ENCODE peak calls at places on chromosomes 11 and 22, in seven cellular contexts. One of them, this sample, is unnamed.
A peak's percentile ranks its signal among the peaks of the same experiment; 100 is the strongest.

GRCh38 chr11:88484873-88485621 is 147.5 kb upstream of the CTSC start:
- DNase-seq in NCI-H1105: peak; percentile 14
- DNase-seq in activated naive CD4-positive, alpha-beta T cell treated with Interleukin-2 at 50 U/mL for 16 hours: peak; percentile 29
- DNase-seq in fibroblast of pulmonary artery: peak; percentile 46
- DNase-seq in activated T-cell treated with anti-CD3 and anti-CD28 coated beads, Interleukin-2, amount 50 U/mL, for 72 hours: peak; percentile 45
- DNase-seq in NCI-H748 treated with DMSO at 0.1 percent for 48 hours: no peak
- DNase-seq in activated naive CD8-positive, alpha-beta T cell treated with anti-CD3 and anti-CD28 coated beads for 36 hours: peak; percentile 45
- DNase-seq in this sample: peak; percentile 68

GRCh38 chr11:27217948-27218410 is 145.0 kb downstream of the CCDC34 start:
- DNase-seq in NCI-H1105: no peak
- DNase-seq in activated naive CD4-positive, alpha-beta T cell treated with Interleukin-2 at 50 U/mL for 16 hours: no peak
- DNase-seq in fibroblast of pulmonary artery: peak; percentile 58
- DNase-seq in activated T-cell treated with anti-CD3 and anti-CD28 coated beads, Interleukin-2, amount 50 U/mL, for 72 hours: no peak
- DNase-seq in NCI-H748 treated with DMSO at 0.1 percent for 48 hours: no peak
- DNase-seq in activated naive CD8-positive, alpha-beta T cell treated with anti-CD3 and anti-CD28 coated beads for 36 hours: no peak
- DNase-seq in this sample: no peak

GRCh38 chr22:26314656-26315055 is 114.4 kb upstream of the ASPHD2 start:
- DNase-seq in NCI-H1105: no peak
- DNase-seq in activated naive CD4-positive, alpha-beta T cell treated with Interleukin-2 at 50 U/mL for 16 hours: no peak
- DNase-seq in fibroblast of pulmonary artery: no peak
- DNase-seq in activated T-cell treated with anti-CD3 and anti-CD28 coated beads, Interleukin-2, amount 50 U/mL, for 72 hours: no peak
- DNase-seq in NCI-H748 treated with DMSO at 0.1 percent for 48 hours: no peak
- DNase-seq in activated naive CD8-positive, alpha-beta T cell treated with anti-CD3 and anti-CD28 coated beads for 36 hours: no peak
- DNase-seq in this sample: no peak

GRCh38 chr11:102669664-102670063 is 35.9 kb downstream of the MMP27 start:
- DNase-seq in NCI-H1105: no peak
- DNase-seq in activated naive CD4-positive, alpha-beta T cell treated with Interleukin-2 at 50 U/mL for 16 hours: no peak
- DNase-seq in fibroblast of pulmonary artery: no peak
- DNase-seq in activated T-cell treated with anti-CD3 and anti-CD28 coated beads, Interleukin-2, amount 50 U/mL, for 72 hours: no peak
- DNase-seq in NCI-H748 treated with DMSO at 0.1 percent for 48 hours: no peak
- DNase-seq in activated naive CD8-positive, alpha-beta T cell treated with anti-CD3 and anti-CD28 coated beads for 36 hours: no peak
- DNase-seq in this sample: no peak

GRCh38 chr22:42316988-42317387 is 46.5 kb upstream of the TCF20 start:
- DNase-seq in NCI-H1105: no peak
- DNase-seq in activated naive CD4-positive, alpha-beta T cell treated with Interleukin-2 at 50 U/mL for 16 hours: peak; percentile 68
- DNase-seq in fibroblast of pulmonary artery: peak; percentile 17
- DNase-seq in activated T-cell treated with anti-CD3 and anti-CD28 coated beads, Interleukin-2, amount 50 U/mL, for 72 hours: peak; percentile 57
- DNase-seq in NCI-H748 treated with DMSO at 0.1 percent for 48 hours: no peak
- DNase-seq in activated naive CD8-positive, alpha-beta T cell treated with anti-CD3 and anti-CD28 coated beads for 36 hours: peak; percentile 65
- DNase-seq in this sample: peak; percentile 80

GRCh38 chr11:12131943-12132789 is 21.8 kb downstream of the MICAL2 start:
- DNase-seq in NCI-H1105: no peak
- DNase-seq in activated naive CD4-positive, alpha-beta T cell treated with Interleukin-2 at 50 U/mL for 16 hours: no peak
- DNase-seq in fibroblast of pulmonary artery: no peak
- DNase-seq in activated T-cell treated with anti-CD3 and anti-CD28 coated beads, Interleukin-2, amount 50 U/mL, for 72 hours: no peak
- DNase-seq in NCI-H748 treated with DMSO at 0.1 percent for 48 hours: no peak
- DNase-seq in activated naive CD8-positive, alpha-beta T cell treated with anti-CD3 and anti-CD28 coated beads for 36 hours: no peak
- DNase-seq in this sample: no peak

GRCh38 chr22:43477966-43478365 is 66.2 kb downstream of the MPPED1 start:
- DNase-seq in NCI-H1105: no peak
- DNase-seq in activated naive CD4-positive, alpha-beta T cell treated with Interleukin-2 at 50 U/mL for 16 hours: no peak
- DNase-seq in fibroblast of pulmonary artery: no peak
- DNase-seq in activated T-cell treated with anti-CD3 and anti-CD28 coated beads, Interleukin-2, amount 50 U/mL, for 72 hours: no peak
- DNase-seq in NCI-H748 treated with DMSO at 0.1 percent for 48 hours: no peak
- DNase-seq in activated naive CD8-positive, alpha-beta T cell treated with anti-CD3 and anti-CD28 coated beads for 36 hours: no peak
- DNase-seq in this sample: no peak

GRCh38 chr11:76623171-76623883 is 47.2 kb downstream of the LRRC32 start:
- DNase-seq in NCI-H1105: no peak
- DNase-seq in activated naive CD4-positive, alpha-beta T cell treated with Interleukin-2 at 50 U/mL for 16 hours: no peak
- DNase-seq in fibroblast of pulmonary artery: peak; percentile 54
- DNase-seq in activated T-cell treated with anti-CD3 and anti-CD28 coated beads, Interleukin-2, amount 50 U/mL, for 72 hours: no peak
- DNase-seq in NCI-H748 treated with DMSO at 0.1 percent for 48 hours: no peak
- DNase-seq in activated naive CD8-positive, alpha-beta T cell treated with anti-CD3 and anti-CD28 coated beads for 36 hours: no peak
- DNase-seq in this sample: no peak

GRCh38 chr11:17561466-17562001 is 14.5 kb downstream of the OTOG start:
- DNase-seq in NCI-H1105: no peak
- DNase-seq in activated naive CD4-positive, alpha-beta T cell treated with Interleukin-2 at 50 U/mL for 16 hours: no peak
- DNase-seq in fibroblast of pulmonary artery: no peak
- DNase-seq in activated T-cell treated with anti-CD3 and anti-CD28 coated beads, Interleukin-2, amount 50 U/mL, for 72 hours: no peak
- DNase-seq in NCI-H748 treated with DMSO at 0.1 percent for 48 hours: no peak
- DNase-seq in activated naive CD8-positive, alpha-beta T cell treated with anti-CD3 and anti-CD28 coated beads for 36 hours: no peak
- DNase-seq in this sample: no peak

GRCh38 chr11:78228467-78228866 is 39.7 kb downstream of the USP35 start:
- DNase-seq in NCI-H1105: peak; percentile 50
- DNase-seq in activated naive CD4-positive, alpha-beta T cell treated with Interleukin-2 at 50 U/mL for 16 hours: no peak
- DNase-seq in fibroblast of pulmonary artery: peak; percentile 75
- DNase-seq in activated T-cell treated with anti-CD3 and anti-CD28 coated beads, Interleukin-2, amount 50 U/mL, for 72 hours: peak; percentile 27
- DNase-seq in NCI-H748 treated with DMSO at 0.1 percent for 48 hours: peak; percentile 43
- DNase-seq in activated naive CD8-positive, alpha-beta T cell treated with anti-CD3 and anti-CD28 coated beads for 36 hours: no peak
- DNase-seq in this sample: peak; percentile 74

GRCh38 chr11:120563698-120564572 is 52.4 kb downstream of the GRIK4 start:
- DNase-seq in NCI-H1105: peak; percentile 88
- DNase-seq in activated naive CD4-positive, alpha-beta T cell treated with Interleukin-2 at 50 U/mL for 16 hours: no peak
- DNase-seq in fibroblast of pulmonary artery: no peak
- DNase-seq in activated T-cell treated with anti-CD3 and anti-CD28 coated beads, Interleukin-2, amount 50 U/mL, for 72 hours: no peak
- DNase-seq in NCI-H748 treated with DMSO at 0.1 percent for 48 hours: peak; percentile 56
- DNase-seq in activated naive CD8-positive, alpha-beta T cell treated with anti-CD3 and anti-CD28 coated beads for 36 hours: no peak
- DNase-seq in this sample: peak; percentile 55

GRCh38 chr11:75063732-75064314 is 32.9 kb downstream of the OR2AT4 start:
- DNase-seq in NCI-H1105: no peak
- DNase-seq in activated naive CD4-positive, alpha-beta T cell treated with Interleukin-2 at 50 U/mL for 16 hours: no peak
- DNase-seq in fibroblast of pulmonary artery: no peak
- DNase-seq in activated T-cell treated with anti-CD3 and anti-CD28 coated beads, Interleukin-2, amount 50 U/mL, for 72 hours: no peak
- DNase-seq in NCI-H748 treated with DMSO at 0.1 percent for 48 hours: no peak
- DNase-seq in activated naive CD8-positive, alpha-beta T cell treated with anti-CD3 and anti-CD28 coated beads for 36 hours: no peak
- DNase-seq in this sample: no peak

GRCh38 chr11:8267831-8268529 is 4.3 kb upstream of the LMO1 start:
- DNase-seq in NCI-H1105: peak; percentile 26
- DNase-seq in activated naive CD4-positive, alpha-beta T cell treated with Interleukin-2 at 50 U/mL for 16 hours: peak; percentile 10
- DNase-seq in fibroblast of pulmonary artery: no peak
- DNase-seq in activated T-cell treated with anti-CD3 and anti-CD28 coated beads, Interleukin-2, amount 50 U/mL, for 72 hours: peak; percentile 42
- DNase-seq in NCI-H748 treated with DMSO at 0.1 percent for 48 hours: no peak
- DNase-seq in activated naive CD8-positive, alpha-beta T cell treated with anti-CD3 and anti-CD28 coated beads for 36 hours: peak; percentile 22
- DNase-seq in this sample: no peak

GRCh38 chr11:43988040-43988793 is 45.8 kb downstream of the C11orf96 start:
- DNase-seq in NCI-H1105: no peak
- DNase-seq in activated naive CD4-positive, alpha-beta T cell treated with Interleukin-2 at 50 U/mL for 16 hours: no peak
- DNase-seq in fibroblast of pulmonary artery: peak; percentile 60
- DNase-seq in activated T-cell treated with anti-CD3 and anti-CD28 coated beads, Interleukin-2, amount 50 U/mL, for 72 hours: no peak
- DNase-seq in NCI-H748 treated with DMSO at 0.1 percent for 48 hours: no peak
- DNase-seq in activated naive CD8-positive, alpha-beta T cell treated with anti-CD3 and anti-CD28 coated beads for 36 hours: no peak
- DNase-seq in this sample: no peak

GRCh38 chr11:30511408-30511807 is 74.7 kb downstream of the MPPED2 start:
- DNase-seq in NCI-H1105: no peak
- DNase-seq in activated naive CD4-positive, alpha-beta T cell treated with Interleukin-2 at 50 U/mL for 16 hours: no peak
- DNase-seq in fibroblast of pulmonary artery: no peak
- DNase-seq in activated T-cell treated with anti-CD3 and anti-CD28 coated beads, Interleukin-2, amount 50 U/mL, for 72 hours: no peak
- DNase-seq in NCI-H748 treated with DMSO at 0.1 percent for 48 hours: no peak
- DNase-seq in activated naive CD8-positive, alpha-beta T cell treated with anti-CD3 and anti-CD28 coated beads for 36 hours: no peak
- DNase-seq in this sample: no peak

GRCh38 chr11:64028398-64029115 is 7.2 kb upstream of the FLRT1 start:
- DNase-seq in NCI-H1105: peak; percentile 71
- DNase-seq in activated naive CD4-positive, alpha-beta T cell treated with Interleukin-2 at 50 U/mL for 16 hours: no peak
- DNase-seq in fibroblast of pulmonary artery: no peak
- DNase-seq in activated T-cell treated with anti-CD3 and anti-CD28 coated beads, Interleukin-2, amount 50 U/mL, for 72 hours: no peak
- DNase-seq in NCI-H748 treated with DMSO at 0.1 percent for 48 hours: peak; percentile 27
- DNase-seq in activated naive CD8-positive, alpha-beta T cell treated with anti-CD3 and anti-CD28 coated beads for 36 hours: no peak
- DNase-seq in this sample: peak; percentile 67

GRCh38 chr11:104852811-104853210 is 45.4 kb downstream of the CASP12 start:
- DNase-seq in NCI-H1105: no peak
- DNase-seq in activated naive CD4-positive, alpha-beta T cell treated with Interleukin-2 at 50 U/mL for 16 hours: no peak
- DNase-seq in fibroblast of pulmonary artery: no peak
- DNase-seq in activated T-cell treated with anti-CD3 and anti-CD28 coated beads, Interleukin-2, amount 50 U/mL, for 72 hours: no peak
- DNase-seq in NCI-H748 treated with DMSO at 0.1 percent for 48 hours: no peak
- DNase-seq in activated naive CD8-positive, alpha-beta T cell treated with anti-CD3 and anti-CD28 coated beads for 36 hours: no peak
- DNase-seq in this sample: no peak

GRCh38 chr11:76835928-76836612 is 24.6 kb upstream of the ACER3 start:
- DNase-seq in NCI-H1105: peak; percentile 16
- DNase-seq in activated naive CD4-positive, alpha-beta T cell treated with Interleukin-2 at 50 U/mL for 16 hours: no peak
- DNase-seq in fibroblast of pulmonary artery: peak; percentile 82
- DNase-seq in activated T-cell treated with anti-CD3 and anti-CD28 coated beads, Interleukin-2, amount 50 U/mL, for 72 hours: no peak
- DNase-seq in NCI-H748 treated with DMSO at 0.1 percent for 48 hours: no peak
- DNase-seq in activated naive CD8-positive, alpha-beta T cell treated with anti-CD3 and anti-CD28 coated beads for 36 hours: no peak
- DNase-seq in this sample: peak; percentile 58

GRCh38 chr11:124896821-124897391 is 759 bp downstream of the ROBO4 start:
- DNase-seq in NCI-H1105: no peak
- DNase-seq in activated naive CD4-positive, alpha-beta T cell treated with Interleukin-2 at 50 U/mL for 16 hours: no peak
- DNase-seq in fibroblast of pulmonary artery: no peak
- DNase-seq in activated T-cell treated with anti-CD3 and anti-CD28 coated beads, Interleukin-2, amount 50 U/mL, for 72 hours: no peak
- DNase-seq in NCI-H748 treated with DMSO at 0.1 percent for 48 hours: no peak
- DNase-seq in activated naive CD8-positive, alpha-beta T cell treated with anti-CD3 and anti-CD28 coated beads for 36 hours: no peak
- DNase-seq in this sample: no peak

GRCh38 chr22:38218661-38219331 is 17.0 kb downstream of the MAFF start:
- DNase-seq in NCI-H1105: no peak
- DNase-seq in activated naive CD4-positive, alpha-beta T cell treated with Interleukin-2 at 50 U/mL for 16 hours: peak; percentile 67
- DNase-seq in fibroblast of pulmonary artery: peak; percentile 96
- DNase-seq in activated T-cell treated with anti-CD3 and anti-CD28 coated beads, Interleukin-2, amount 50 U/mL, for 72 hours: peak; percentile 63
- DNase-seq in NCI-H748 treated with DMSO at 0.1 percent for 48 hours: no peak
- DNase-seq in activated naive CD8-positive, alpha-beta T cell treated with anti-CD3 and anti-CD28 coated beads for 36 hours: peak; percentile 26
- DNase-seq in this sample: peak; percentile 73

GRCh38 chr11:132311703-132312102 is 941.3 kb downstream of the NTM start:
- DNase-seq in NCI-H1105: no peak
- DNase-seq in activated naive CD4-positive, alpha-beta T cell treated with Interleukin-2 at 50 U/mL for 16 hours: no peak
- DNase-seq in fibroblast of pulmonary artery: no peak
- DNase-seq in activated T-cell treated with anti-CD3 and anti-CD28 coated beads, Interleukin-2, amount 50 U/mL, for 72 hours: no peak
- DNase-seq in NCI-H748 treated with DMSO at 0.1 percent for 48 hours: no peak
- DNase-seq in activated naive CD8-positive, alpha-beta T cell treated with anti-CD3 and anti-CD28 coated beads for 36 hours: no peak
- DNase-seq in this sample: no peak

GRCh38 chr11:86070435-86071056 is 1.7 kb upstream of the PICALM start:
- DNase-seq in NCI-H1105: no peak
- DNase-seq in activated naive CD4-positive, alpha-beta T cell treated with Interleukin-2 at 50 U/mL for 16 hours: no peak
- DNase-seq in fibroblast of pulmonary artery: no peak
- DNase-seq in activated T-cell treated with anti-CD3 and anti-CD28 coated beads, Interleukin-2, amount 50 U/mL, for 72 hours: no peak
- DNase-seq in NCI-H748 treated with DMSO at 0.1 percent for 48 hours: no peak
- DNase-seq in activated naive CD8-positive, alpha-beta T cell treated with anti-CD3 and anti-CD28 coated beads for 36 hours: no peak
- DNase-seq in this sample: no peak

GRCh38 chr22:35835998-35836691 is 118.5 kb downstream of the APOL5 start:
- DNase-seq in NCI-H1105: peak; percentile 87
- DNase-seq in activated naive CD4-positive, alpha-beta T cell treated with Interleukin-2 at 50 U/mL for 16 hours: no peak
- DNase-seq in fibroblast of pulmonary artery: peak; percentile 90
- DNase-seq in activated T-cell treated with anti-CD3 and anti-CD28 coated beads, Interleukin-2, amount 50 U/mL, for 72 hours: no peak
- DNase-seq in NCI-H748 treated with DMSO at 0.1 percent for 48 hours: peak; percentile 33
- DNase-seq in activated naive CD8-positive, alpha-beta T cell treated with anti-CD3 and anti-CD28 coated beads for 36 hours: no peak
- DNase-seq in this sample: peak; percentile 71

GRCh38 chr11:47183969-47184368 is 2.3 kb downstream of the PACSIN3 start:
- DNase-seq in NCI-H1105: no peak
- DNase-seq in activated naive CD4-positive, alpha-beta T cell treated with Interleukin-2 at 50 U/mL for 16 hours: no peak
- DNase-seq in fibroblast of pulmonary artery: no peak
- DNase-seq in activated T-cell treated with anti-CD3 and anti-CD28 coated beads, Interleukin-2, amount 50 U/mL, for 72 hours: no peak
- DNase-seq in NCI-H748 treated with DMSO at 0.1 percent for 48 hours: no peak
- DNase-seq in activated naive CD8-positive, alpha-beta T cell treated with anti-CD3 and anti-CD28 coated beads for 36 hours: no peak
- DNase-seq in this sample: no peak

GRCh38 chr11:46380340-46381045 is 976 bp upstream of the MDK start:
- DNase-seq in NCI-H1105: peak; percentile 72
- DNase-seq in activated naive CD4-positive, alpha-beta T cell treated with Interleukin-2 at 50 U/mL for 16 hours: peak; percentile 75
- DNase-seq in fibroblast of pulmonary artery: peak; percentile 49
- DNase-seq in activated T-cell treated with anti-CD3 and anti-CD28 coated beads, Interleukin-2, amount 50 U/mL, for 72 hours: peak; percentile 79
- DNase-seq in NCI-H748 treated with DMSO at 0.1 percent for 48 hours: no peak
- DNase-seq in activated naive CD8-positive, alpha-beta T cell treated with anti-CD3 and anti-CD28 coated beads for 36 hours: peak; percentile 77
- DNase-seq in this sample: peak; percentile 77

GRCh38 chr11:67267188-67268035 is 1.1 kb downstream of the GRK2 start:
- DNase-seq in NCI-H1105: no peak
- DNase-seq in activated naive CD4-positive, alpha-beta T cell treated with Interleukin-2 at 50 U/mL for 16 hours: peak; percentile 33
- DNase-seq in fibroblast of pulmonary artery: no peak
- DNase-seq in activated T-cell treated with anti-CD3 and anti-CD28 coated beads, Interleukin-2, amount 50 U/mL, for 72 hours: no peak
- DNase-seq in NCI-H748 treated with DMSO at 0.1 percent for 48 hours: no peak
- DNase-seq in activated naive CD8-positive, alpha-beta T cell treated with anti-CD3 and anti-CD28 coated beads for 36 hours: no peak
- DNase-seq in this sample: no peak

GRCh38 chr11:4578624-4579023 is 2.9 kb upstream of the OR52I2 start:
- DNase-seq in NCI-H1105: no peak
- DNase-seq in activated naive CD4-positive, alpha-beta T cell treated with Interleukin-2 at 50 U/mL for 16 hours: no peak
- DNase-seq in fibroblast of pulmonary artery: no peak
- DNase-seq in activated T-cell treated with anti-CD3 and anti-CD28 coated beads, Interleukin-2, amount 50 U/mL, for 72 hours: no peak
- DNase-seq in NCI-H748 treated with DMSO at 0.1 percent for 48 hours: no peak
- DNase-seq in activated naive CD8-positive, alpha-beta T cell treated with anti-CD3 and anti-CD28 coated beads for 36 hours: no peak
- DNase-seq in this sample: no peak

GRCh38 chr22:41531736-41532477 is 12.4 kb downstream of the POLR3H start:
- DNase-seq in NCI-H1105: no peak
- DNase-seq in activated naive CD4-positive, alpha-beta T cell treated with Interleukin-2 at 50 U/mL for 16 hours: no peak
- DNase-seq in fibroblast of pulmonary artery: no peak
- DNase-seq in activated T-cell treated with anti-CD3 and anti-CD28 coated beads, Interleukin-2, amount 50 U/mL, for 72 hours: no peak
- DNase-seq in NCI-H748 treated with DMSO at 0.1 percent for 48 hours: no peak
- DNase-seq in activated naive CD8-positive, alpha-beta T cell treated with anti-CD3 and anti-CD28 coated beads for 36 hours: no peak
- DNase-seq in this sample: no peak

GRCh38 chr22:47098121-47098520 is 335.7 kb downstream of the TBC1D22A start:
- DNase-seq in NCI-H1105: no peak
- DNase-seq in activated naive CD4-positive, alpha-beta T cell treated with Interleukin-2 at 50 U/mL for 16 hours: no peak
- DNase-seq in fibroblast of pulmonary artery: no peak
- DNase-seq in activated T-cell treated with anti-CD3 and anti-CD28 coated beads, Interleukin-2, amount 50 U/mL, for 72 hours: no peak
- DNase-seq in NCI-H748 treated with DMSO at 0.1 percent for 48 hours: no peak
- DNase-seq in activated naive CD8-positive, alpha-beta T cell treated with anti-CD3 and anti-CD28 coated beads for 36 hours: no peak
- DNase-seq in this sample: no peak

GRCh38 chr22:23522642-23523251 is 57.3 kb downstream of the IGLL1 start:
- DNase-seq in NCI-H1105: no peak
- DNase-seq in activated naive CD4-positive, alpha-beta T cell treated with Interleukin-2 at 50 U/mL for 16 hours: no peak
- DNase-seq in fibroblast of pulmonary artery: peak; percentile 42
- DNase-seq in activated T-cell treated with anti-CD3 and anti-CD28 coated beads, Interleukin-2, amount 50 U/mL, for 72 hours: no peak
- DNase-seq in NCI-H748 treated with DMSO at 0.1 percent for 48 hours: no peak
- DNase-seq in activated naive CD8-positive, alpha-beta T cell treated with anti-CD3 and anti-CD28 coated beads for 36 hours: no peak
- DNase-seq in this sample: no peak

GRCh38 chr11:78576549-78577097 is 2.0 kb upstream of the NARS2 start:
- DNase-seq in NCI-H1105: no peak
- DNase-seq in activated naive CD4-positive, alpha-beta T cell treated with Interleukin-2 at 50 U/mL for 16 hours: no peak
- DNase-seq in fibroblast of pulmonary artery: no peak
- DNase-seq in activated T-cell treated with anti-CD3 and anti-CD28 coated beads, Interleukin-2, amount 50 U/mL, for 72 hours: no peak
- DNase-seq in NCI-H748 treated with DMSO at 0.1 percent for 48 hours: no peak
- DNase-seq in activated naive CD8-positive, alpha-beta T cell treated with anti-CD3 and anti-CD28 coated beads for 36 hours: no peak
- DNase-seq in this sample: no peak

GRCh38 chr11:2584812-2585565 is 114.8 kb downstream of the KCNQ1OT1 start:
- DNase-seq in NCI-H1105: no peak
- DNase-seq in activated naive CD4-positive, alpha-beta T cell treated with Interleukin-2 at 50 U/mL for 16 hours: no peak
- DNase-seq in fibroblast of pulmonary artery: no peak
- DNase-seq in activated T-cell treated with anti-CD3 and anti-CD28 coated beads, Interleukin-2, amount 50 U/mL, for 72 hours: no peak
- DNase-seq in NCI-H748 treated with DMSO at 0.1 percent for 48 hours: no peak
- DNase-seq in activated naive CD8-positive, alpha-beta T cell treated with anti-CD3 and anti-CD28 coated beads for 36 hours: no peak
- DNase-seq in this sample: no peak

GRCh38 chr11:126416542-126417090 is 61.1 kb downstream of the ST3GAL4 start:
- DNase-seq in NCI-H1105: peak; percentile 95
- DNase-seq in activated naive CD4-positive, alpha-beta T cell treated with Interleukin-2 at 50 U/mL for 16 hours: peak; percentile 74
- DNase-seq in fibroblast of pulmonary artery: peak; percentile 83
- DNase-seq in activated T-cell treated with anti-CD3 and anti-CD28 coated beads, Interleukin-2, amount 50 U/mL, for 72 hours: peak; percentile 75
- DNase-seq in NCI-H748 treated with DMSO at 0.1 percent for 48 hours: peak; percentile 44
- DNase-seq in activated naive CD8-positive, alpha-beta T cell treated with anti-CD3 and anti-CD28 coated beads for 36 hours: peak; percentile 74
- DNase-seq in this sample: peak; percentile 91

This sample was measured in A673.